ENCODE peak calls at places on chromosomes 12 and 14, in eight cellular contexts. I is Caco-2, Z is psoas muscle, Y is Panc1, P is fibroblast of lung, F is ovary, T is breast epithelium, B is right lobe of liver. G is an unnamed sample. For H3K27me3, the result is how much of the 10 kb centered on the place peaks cover.

GRCh38 chr12:12548713-12549112 is 13.9 kb downstream of the DUSP16 start:
- DNase-seq in I (no peak), Z (no peak), Y (no peak), P (no peak), F (no peak), T (no peak), B (no peak), G (no peak)

GRCh38 chr12:132373967-132374820 is 44.8 kb upstream of the GALNT9 start:
- DNase-seq in I (no peak), Z (peak), Y (no peak), P (no peak), F (peak), T (no peak), B (no peak), G (no peak)

GRCh38 chr14:76968621-76969063 is 59.9 kb downstream of the IRF2BPL start:
- DNase-seq in I (peak), Z (no peak), Y (no peak), P (no peak), F (no peak), T (no peak), B (no peak), G (no peak)

GRCh38 chr12:2693980-2694379 is 100.8 kb upstream of the FKBP4 start:
- DNase-seq in I (no peak), Z (no peak), Y (no peak), P (no peak), F (no peak), T (no peak), B (no peak), G (no peak)

GRCh38 chr14:91883770-91884169 is 16.4 kb upstream of the TC2N start:
- DNase-seq in I (no peak), Z (peak), Y (no peak), P (no peak), F (no peak), T (no peak), B (no peak), G (peak)

GRCh38 chr14:47626151-47627035 is 49.0 kb downstream of the MDGA2 start:
- DNase-seq in I (no peak), Z (no peak), Y (no peak), P (no peak), F (no peak), T (no peak), B (peak), G (no peak)

GRCh38 chr12:86945685-86946196 is 689.5 kb upstream of the MGAT4C start:
- DNase-seq in I (no peak), Z (no peak), Y (no peak), P (no peak), F (no peak), T (no peak), B (no peak), G (no peak)

GRCh38 chr12:2959508-2960431 is 573 bp downstream of the TEAD4 start:
- DNase-seq in I (peak), Z (peak), Y (no peak), P (peak), F (peak), T (no peak), B (peak), G (peak)

GRCh38 chr14:90785474-90785873 is 30.8 kb downstream of the TTC7B start:
- DNase-seq in I (no peak), Z (no peak), Y (no peak), P (peak), F (peak), T (no peak), B (no peak), G (peak)

GRCh38 chr14:60970146-60970545 is 10.7 kb downstream of the TRMT5 start:
- DNase-seq in I (no peak), Z (no peak), Y (no peak), P (no peak), F (no peak), T (no peak), B (no peak), G (no peak)

GRCh38 chr14:70317969-70318634 is 41.4 kb downstream of the COX16 start:
- DNase-seq in I (peak), Z (no peak), Y (peak), P (peak), F (no peak), T (no peak), B (no peak), G (no peak)

GRCh38 chr12:109760930-109761630 is 47.5 kb downstream of the FAM222A start:
- DNase-seq in I (no peak), Z (peak), Y (no peak), P (no peak), F (peak), T (no peak), B (peak), G (peak)

GRCh38 chr14:32697704-32698103 is 241.0 kb upstream of the NPAS3 start:
- DNase-seq in I (no peak), Z (no peak), Y (no peak), P (peak), F (no peak), T (no peak), B (no peak), G (no peak)

GRCh38 chr12:9064201-9064814 is 51.4 kb downstream of the A2M start:
- DNase-seq in I (peak), Z (peak), Y (no peak), P (peak), F (peak), T (peak), B (peak), G (peak)

GRCh38 chr12:20194171-20194570 is 174.2 kb upstream of the PDE3A start:
- DNase-seq in I (peak), Z (no peak), Y (no peak), P (peak), F (no peak), T (no peak), B (no peak), G (no peak)

GRCh38 chr12:71455028-71455737 is 15.6 kb downstream of the LGR5 start:
- DNase-seq in I (no peak), Z (no peak), Y (no peak), P (no peak), F (no peak), T (no peak), B (no peak), G (no peak)

GRCh38 chr12:22406622-22407021 is 72.1 kb upstream of the ST8SIA1 start:
- DNase-seq in I (no peak), Z (no peak), Y (no peak), P (no peak), F (no peak), T (no peak), B (no peak), G (no peak)

GRCh38 chr12:1911598-1912575 is 6.6 kb downstream of the CACNA2D4 start:
- DNase-seq in I (no peak), Z (peak), Y (no peak), P (no peak), F (no peak), T (no peak), B (peak), G (peak)

GRCh38 chr12:67077617-67078016 is 191.5 kb upstream of the CAND1 start:
- DNase-seq in I (no peak), Z (no peak), Y (no peak), P (peak), F (no peak), T (no peak), B (no peak), G (no peak)

GRCh38 chr12:16607895-16608294 is 1.9 kb upstream of the LMO3 start:
- DNase-seq in I (no peak), Z (no peak), Y (no peak), P (no peak), F (no peak), T (no peak), B (no peak), G (no peak)

DNA sequence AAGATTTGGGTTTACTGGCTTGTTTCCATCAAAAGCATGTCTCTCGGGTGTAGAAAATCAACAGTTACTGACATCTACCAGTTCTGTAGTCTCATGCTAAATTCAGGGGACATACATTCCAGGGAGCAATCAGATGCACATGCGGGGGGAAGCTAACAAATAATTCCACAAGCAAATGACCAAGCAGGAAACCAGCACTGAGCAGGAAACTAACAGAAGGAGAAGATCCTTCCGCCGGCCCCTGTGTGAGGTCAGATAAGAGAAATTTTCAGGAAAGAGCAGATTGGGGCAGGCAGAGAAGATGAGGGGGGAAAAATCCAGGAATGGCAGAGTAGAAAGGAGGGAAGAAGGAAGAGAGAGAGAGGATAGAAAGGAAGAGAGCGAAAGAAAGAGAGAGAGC is 127.6 kb upstream of the TMCC3 start:
- DNase-seq in I (no peak), Z (no peak), Y (no peak), P (no peak), F (no peak), T (no peak), B (no peak), G (no peak)
- H3K27me3 ChIP-seq in I (under half), Z (under half), Y (under half), P (under half), F (under half), T (under half), B (under half), G (under half)

GRCh38 chr12:121015825-121016766 is at the start of gene C12orf43:
- DNase-seq in I (peak), Z (peak), Y (peak), P (peak), F (peak), T (peak), B (peak), G (peak)
- TF ChIP-seq CTCF in I (no peak), Z (no peak), Y (no peak), P (no peak), F (no peak), T (no peak), B (no peak), G (no peak)

GRCh38 chr12:65232490-65233077 is 45.9 kb upstream of the MSRB3 start:
- DNase-seq in I (no peak), Z (no peak), Y (no peak), P (peak), F (no peak), T (no peak), B (no peak), G (no peak)

GRCh38 chr12:65238609-65239008 is 39.9 kb upstream of the MSRB3 start:
- DNase-seq in I (no peak), Z (no peak), Y (no peak), P (peak), F (no peak), T (no peak), B (no peak), G (no peak)

DNA sequence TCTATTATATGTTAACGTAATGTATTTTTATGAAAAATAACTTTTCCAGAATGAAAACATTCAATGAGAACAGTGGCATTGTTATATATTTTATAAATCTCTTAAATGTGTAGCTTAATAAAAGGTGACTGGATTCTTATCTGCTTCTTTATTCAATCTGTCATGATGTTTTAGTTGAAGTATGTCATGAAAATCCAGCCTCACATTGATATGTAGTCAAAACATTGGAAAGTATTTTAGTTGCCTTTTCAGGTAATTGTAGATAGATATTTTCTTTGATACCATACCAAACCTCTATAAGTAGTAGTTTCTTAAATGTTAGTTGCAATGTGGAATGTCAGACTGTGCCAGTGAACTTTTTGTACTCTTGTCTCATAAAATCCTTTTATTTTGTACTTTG is 41.3 kb upstream of the MSRB3 start:
- DNase-seq in I (no peak), Z (no peak), Y (no peak), P (no peak), F (no peak), T (no peak), B (no peak), G (no peak)
- H3K27me3 ChIP-seq in I (under half), Z (under half), Y (under half), P (under half), F (under half), T (under half), B (under half), G (under half)

GRCh38 chr12:79508622-79509021 is 182.1 kb downstream of the PAWR start:
- DNase-seq in I (no peak), Z (no peak), Y (no peak), P (no peak), F (no peak), T (no peak), B (no peak), G (no peak)

GRCh38 chr12:79514730-79515525 is 175.8 kb downstream of the PAWR start:
- DNase-seq in I (no peak), Z (no peak), Y (no peak), P (no peak), F (no peak), T (no peak), B (no peak), G (no peak)

GRCh38 chr12:79517363-79517762 is 173.4 kb downstream of the PAWR start:
- DNase-seq in I (no peak), Z (no peak), Y (no peak), P (no peak), F (no peak), T (no peak), B (no peak), G (no peak)

GRCh38 chr12:79515526-79515935 is 175.2 kb downstream of the PAWR start:
- DNase-seq in I (no peak), Z (no peak), Y (no peak), P (peak), F (no peak), T (no peak), B (no peak), G (no peak)

DNA sequence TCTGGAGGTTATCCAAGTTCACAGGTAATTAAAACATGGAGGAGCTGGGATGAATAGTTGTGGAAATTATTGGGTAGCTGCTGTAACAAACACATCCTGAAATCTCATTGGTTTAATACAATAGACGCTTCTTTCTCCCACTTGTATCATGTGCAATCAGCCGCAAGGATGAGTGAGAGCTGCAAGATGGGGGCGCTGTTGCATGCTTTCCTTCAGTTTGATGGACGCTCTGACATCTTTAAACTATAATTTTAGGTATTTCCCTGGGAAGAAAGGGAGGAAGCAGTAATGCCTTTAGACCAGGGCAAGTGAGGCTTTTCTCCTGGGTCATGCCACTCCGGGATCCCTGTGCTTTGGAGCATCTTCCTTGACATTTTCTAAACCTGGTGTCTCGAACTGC is 178.7 kb downstream of the PAWR start:
- DNase-seq in I (peak), Z (no peak), Y (no peak), P (no peak), F (no peak), T (no peak), B (no peak), G (no peak)
- TF ChIP-seq CTCF in I (no peak), Z (no peak), Y (peak), P (no peak), F (no peak), T (no peak), B (no peak), G (no peak)

GRCh38 chr12:57724936-57725740 is 13.4 kb downstream of the AGAP2 start:
- DNase-seq in I (no peak), Z (no peak), Y (no peak), P (no peak), F (no peak), T (peak), B (no peak), G (no peak)

GRCh38 chr12:57723630-57723962 is 14.9 kb downstream of the AGAP2 start:
- DNase-seq in I (no peak), Z (no peak), Y (no peak), P (no peak), F (no peak), T (no peak), B (no peak), G (no peak)

GRCh38 chr12:57724003-57724935 is 14.3 kb downstream of the AGAP2 start:
- DNase-seq in I (no peak), Z (no peak), Y (no peak), P (no peak), F (no peak), T (peak), B (no peak), G (no peak)

GRCh38 chr12:57720606-57721595 is 17.6 kb downstream of the AGAP2 start:
- DNase-seq in I (no peak), Z (no peak), Y (no peak), P (no peak), F (no peak), T (peak), B (no peak), G (no peak)

DNA sequence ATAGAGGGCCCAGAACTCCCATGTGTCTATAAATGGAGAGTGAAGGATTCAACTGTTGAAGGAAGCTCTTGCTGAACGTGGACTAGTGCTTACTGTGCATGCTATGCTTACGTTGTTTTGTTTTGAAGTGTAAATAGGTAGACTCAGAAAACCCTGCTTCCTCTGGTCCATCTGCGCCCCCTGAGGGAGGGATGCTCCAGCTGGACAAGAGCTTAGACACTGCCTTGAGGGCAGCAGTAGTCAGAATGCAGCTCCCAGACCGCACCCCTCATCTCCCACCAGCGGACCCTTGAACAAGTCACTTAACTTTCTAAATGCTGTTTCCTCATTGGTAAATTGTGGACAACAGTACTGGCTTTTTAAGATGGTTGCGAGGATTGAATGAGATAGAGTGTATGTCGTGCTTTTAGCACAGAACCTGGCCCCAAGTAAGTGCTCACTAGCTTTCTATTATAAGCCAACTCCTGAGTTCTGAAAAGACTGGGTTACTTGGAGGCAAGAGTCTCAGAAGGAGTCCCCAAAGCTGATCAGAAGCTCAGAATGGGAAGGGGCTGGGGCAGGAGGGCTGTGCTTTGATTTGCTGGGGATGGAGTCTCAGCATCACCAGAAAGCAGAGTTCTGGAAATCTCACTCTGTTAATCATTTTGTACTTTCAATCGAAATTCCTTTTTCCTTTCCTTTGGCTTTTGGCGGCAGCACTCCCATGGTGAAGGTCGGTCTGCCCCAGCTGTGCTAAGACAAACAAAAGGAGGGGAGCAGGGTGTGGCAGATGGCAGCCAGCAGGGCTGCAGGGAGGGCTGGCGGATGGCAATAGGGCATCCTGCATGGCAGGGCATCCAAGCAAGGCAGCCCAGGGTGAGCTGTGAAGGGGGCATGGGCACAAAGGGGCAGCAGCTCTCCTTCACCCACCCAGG is 15.6 kb downstream of the AGAP2 start:
- DNase-seq in I (no peak), Z (no peak), Y (no peak), P (no peak), F (no peak), T (peak), B (no peak), G (no peak)
- H3K27me3 ChIP-seq in I (under half), Z (under half), Y (under half), P (under half), F (under half), T (under half), B (under half), G (under half)

GRCh38 chr12:106841471-106842302 is 67.2 kb downstream of the RIC8B start:
- DNase-seq in I (peak), Z (no peak), Y (no peak), P (peak), F (peak), T (no peak), B (no peak), G (peak)
- TF ChIP-seq CTCF in I (peak), Z (peak), Y (peak), P (peak), F (peak), T (peak), B (peak), G (peak)

DNA sequence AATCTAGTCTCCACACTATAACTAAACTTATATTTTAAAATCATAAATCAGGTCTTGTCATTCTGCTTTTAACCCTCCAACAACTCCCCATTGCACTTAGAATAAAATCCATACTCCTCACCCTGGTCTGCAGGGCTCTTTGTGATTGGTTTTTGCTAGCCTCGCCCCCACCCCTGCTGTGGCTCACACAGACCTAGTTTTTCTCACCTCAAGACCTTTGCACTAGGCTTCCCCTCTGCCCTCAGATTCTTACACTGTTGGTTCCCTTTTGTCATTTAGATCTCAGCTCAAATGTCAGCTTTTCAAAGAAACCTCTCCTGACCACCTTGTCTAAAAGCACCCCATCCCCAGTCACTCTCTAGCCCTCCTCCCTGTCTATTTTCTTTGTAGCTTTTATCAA is 10.7 kb upstream of the LHX5 start:
- DNase-seq in I (no peak), Z (no peak), Y (no peak), P (no peak), F (no peak), T (no peak), B (no peak), G (no peak)
- H3K27me3 ChIP-seq in I (under half), Z (half or more), Y (half or more), P (under half), F (under half), T (half or more), B (under half), G (half or more)

GRCh38 chr12:43338848-43339526 is 213.0 kb downstream of the ADAMTS20 start:
- DNase-seq in I (peak), Z (no peak), Y (no peak), P (peak), F (no peak), T (no peak), B (no peak), G (no peak)
- TF ChIP-seq CTCF in I (no peak), Z (peak), Y (peak), P (peak), F (peak), T (peak), B (no peak), G (peak)